ENCODE peak calls at places on chromosomes 4 and X, in four cellular contexts. W, F, J and S are unnamed samples.

GRCh38 chr4:185560316-185560715 is 25.0 kb upstream of the PDLIM3 start:
- DNase-seq in J (no peak), F (no peak), W (no peak), S (no peak)

GRCh38 chr4:47913328-47913727 is 1.1 kb downstream of the NFXL1 start:
- DNase-seq in W (no peak), J (peak), F (no peak), S (no peak)

GRCh38 chr4:74541611-74542177 is 96.8 kb downstream of the AREG start:
- DNase-seq in W (no peak), J (no peak), F (no peak), S (no peak)

GRCh38 chrX:28498658-28499057 is 88.6 kb upstream of the IL1RAPL1 start:
- DNase-seq in W (no peak), J (no peak), F (no peak), S (no peak)

GRCh38 chr4:174591243-174592021 is 69.1 kb upstream of the HPGD start:
- DNase-seq in J (peak), W (no peak), F (no peak), S (no peak)

GRCh38 chrX:13007519-13008188 is 32.7 kb downstream of the TMSB4X start:
- DNase-seq in F (no peak), J (no peak), W (no peak), S (no peak)

GRCh38 chrX:46912673-46913491 is 661 bp downstream of the JADE3 start:
- DNase-seq in J (peak), W (peak), F (no peak), S (peak)

GRCh38 chr4:107721436-107722090 is 1.5 kb upstream of the PAPSS1 start:
- DNase-seq in W (no peak), F (no peak), J (peak), S (no peak)

GRCh38 chrX:140190441-140191108 is 225.3 kb upstream of the CXorf66 start:
- DNase-seq in W (no peak), F (no peak), J (no peak), S (no peak)

GRCh38 chr4:51960486-51960885 is 59.7 kb downstream of the LRRC66 start:
- DNase-seq in F (no peak), W (no peak), J (no peak), S (no peak)

GRCh38 chr4:37648084-37648817 is 37.9 kb downstream of the RELL1 start:
- DNase-seq in F (no peak), W (no peak), J (no peak), S (no peak)

GRCh38 chr4:174398728-174399127 is 115.0 kb downstream of the CEP44 start:
- DNase-seq in F (no peak), J (peak), W (no peak), S (no peak)

GRCh38 chr4:8847331-8847730 is 24.3 kb downstream of the HMX1 start:
- DNase-seq in J (no peak), F (no peak), W (no peak), S (no peak)

GRCh38 chr4:113637363-113637762 is 124.2 kb downstream of the CAMK2D start:
- DNase-seq in W (no peak), F (no peak), J (no peak), S (no peak)

GRCh38 chr4:144409525-144409924 is 236.4 kb upstream of the HHIP start:
- DNase-seq in F (no peak), J (no peak), W (no peak), S (no peak)

GRCh38 chr4:80336582-80336981 is 1.1 kb downstream of the CFAP299 start:
- DNase-seq in J (peak), F (no peak), W (no peak), S (peak)

GRCh38 chr4:43223820-43224219 is 331.3 kb downstream of the GRXCR1 start:
- DNase-seq in F (no peak), J (no peak), W (no peak), S (no peak)

GRCh38 chr4:137531121-137531520 is 1.2 kb downstream of the PCDH18 start:
- DNase-seq in F (no peak), W (no peak), J (no peak), S (peak)

GRCh38 chr4:40837094-40837870 is 87.5 kb downstream of the NSUN7 start:
- DNase-seq in F (no peak), W (no peak), J (no peak), S (no peak)

GRCh38 chr4:7285244-7286122 is 93.1 kb downstream of the SORCS2 start:
- DNase-seq in J (no peak), W (no peak), F (no peak), S (no peak)

GRCh38 chr4:25172964-25173917 is 13.0 kb upstream of the SEPSECS start:
- DNase-seq in W (no peak), F (no peak), J (no peak), S (no peak)

GRCh38 chr4:14862881-14863280 is 139.4 kb upstream of the CPEB2 start:
- DNase-seq in F (no peak), J (peak), W (no peak), S (no peak)

GRCh38 chr4:88002786-88003185 is 4.6 kb upstream of the PKD2 start:
- DNase-seq in J (no peak), F (no peak), W (no peak), S (no peak)

GRCh38 chr4:17781072-17781830 is at the start of gene FAM184B:
- DNase-seq in W (peak), F (no peak), J (no peak), S (no peak)

GRCh38 chr4:15906024-15906443 is 32.5 kb downstream of the FGFBP1 start:
- DNase-seq in J (no peak), W (no peak), F (no peak), S (no peak)